ENCODE peak calls at places on chromosomes 11 and 22, in ten cellular contexts. One of them, this sample, is unnamed. For H3K4me1, the result is how much of the 10 kb centered on the place peaks cover.

GRCh38 chr11:297666-298405 is 1.5 kb downstream of the IFITM5 start:
- DNase-seq in colonic mucosa: no peak
- DNase-seq in IMR-90: no peak
- DNase-seq in kidney: peak
- DNase-seq in heart right ventricle: no peak
- DNase-seq in prostate gland: no peak
- DNase-seq in body of pancreas: peak
- DNase-seq in esophagus squamous epithelium: no peak
- DNase-seq in gastrocnemius medialis: no peak
- DNase-seq in ovary: peak
- DNase-seq in this sample: peak

GRCh38 chr11:96186806-96187205 is 156.2 kb downstream of the MAML2 start:
- DNase-seq in ovary: no peak
- DNase-seq in colonic mucosa: no peak
- DNase-seq in esophagus squamous epithelium: no peak
- DNase-seq in heart right ventricle: no peak
- DNase-seq in kidney: no peak
- DNase-seq in IMR-90: no peak
- DNase-seq in prostate gland: no peak
- DNase-seq in gastrocnemius medialis: no peak
- DNase-seq in body of pancreas: no peak
- DNase-seq in this sample: no peak

GRCh38 chr11:14105446-14105845 is 142.9 kb downstream of the SPON1 start:
- DNase-seq in prostate gland: no peak
- DNase-seq in esophagus squamous epithelium: no peak
- DNase-seq in IMR-90: no peak
- DNase-seq in heart right ventricle: no peak
- DNase-seq in gastrocnemius medialis: no peak
- DNase-seq in body of pancreas: no peak
- DNase-seq in ovary: no peak
- DNase-seq in colonic mucosa: no peak
- DNase-seq in kidney: no peak
- DNase-seq in this sample: no peak

GRCh38 chr11:73324665-73325035 is 16.6 kb downstream of the ARHGEF17 start:
- DNase-seq in IMR-90: no peak
- DNase-seq in gastrocnemius medialis: no peak
- DNase-seq in heart right ventricle: no peak
- DNase-seq in esophagus squamous epithelium: no peak
- DNase-seq in kidney: no peak
- DNase-seq in ovary: no peak
- DNase-seq in prostate gland: no peak
- DNase-seq in body of pancreas: no peak
- DNase-seq in colonic mucosa: no peak
- DNase-seq in this sample: no peak

GRCh38 chr22:40635008-40635939 is 1.2 kb downstream of the MRTFA start:
- DNase-seq in ovary: no peak
- DNase-seq in prostate gland: no peak
- DNase-seq in kidney: no peak
- DNase-seq in colonic mucosa: no peak
- DNase-seq in esophagus squamous epithelium: no peak
- DNase-seq in IMR-90: peak
- DNase-seq in body of pancreas: no peak
- DNase-seq in gastrocnemius medialis: no peak
- DNase-seq in heart right ventricle: peak
- DNase-seq in this sample: no peak

GRCh38 chr11:48020092-48020755 is 39.9 kb downstream of the PTPRJ start:
- DNase-seq in prostate gland: no peak
- DNase-seq in colonic mucosa: peak
- DNase-seq in body of pancreas: no peak
- DNase-seq in heart right ventricle: no peak
- DNase-seq in gastrocnemius medialis: no peak
- DNase-seq in ovary: no peak
- DNase-seq in esophagus squamous epithelium: no peak
- DNase-seq in kidney: no peak
- DNase-seq in IMR-90: no peak
- DNase-seq in this sample: no peak

GRCh38 chr22:38465673-38466490 is 2.0 kb upstream of the KDELR3 start:
- DNase-seq in IMR-90: no peak
- DNase-seq in prostate gland: no peak
- DNase-seq in heart right ventricle: no peak
- DNase-seq in ovary: no peak
- DNase-seq in gastrocnemius medialis: no peak
- DNase-seq in colonic mucosa: no peak
- DNase-seq in kidney: peak
- DNase-seq in body of pancreas: no peak
- DNase-seq in esophagus squamous epithelium: no peak
- DNase-seq in this sample: no peak

GRCh38 chr11:87290304-87290922 is 252.7 kb downstream of the TMEM135 start:
- DNase-seq in gastrocnemius medialis: no peak
- DNase-seq in IMR-90: peak
- DNase-seq in heart right ventricle: no peak
- DNase-seq in colonic mucosa: no peak
- DNase-seq in prostate gland: no peak
- DNase-seq in body of pancreas: no peak
- DNase-seq in ovary: no peak
- DNase-seq in esophagus squamous epithelium: no peak
- DNase-seq in kidney: no peak
- DNase-seq in this sample: no peak

GRCh38 chr22:44195189-44195871 is 14.6 kb downstream of the PARVG start:
- DNase-seq in esophagus squamous epithelium: no peak
- DNase-seq in body of pancreas: no peak
- DNase-seq in gastrocnemius medialis: no peak
- DNase-seq in ovary: no peak
- DNase-seq in IMR-90: no peak
- DNase-seq in colonic mucosa: no peak
- DNase-seq in kidney: no peak
- DNase-seq in heart right ventricle: no peak
- DNase-seq in prostate gland: no peak
- DNase-seq in this sample: no peak

GRCh38 chr11:61392991-61393595 is 706 bp downstream of the TMEM216 start:
- DNase-seq in heart right ventricle: no peak
- DNase-seq in prostate gland: no peak
- DNase-seq in colonic mucosa: peak
- DNase-seq in gastrocnemius medialis: no peak
- DNase-seq in body of pancreas: no peak
- DNase-seq in IMR-90: peak
- DNase-seq in ovary: no peak
- DNase-seq in kidney: no peak
- DNase-seq in esophagus squamous epithelium: no peak
- DNase-seq in this sample: no peak

GRCh38 chr11:47349521-47350095 is 2.9 kb downstream of the MYBPC3 start:
- DNase-seq in heart right ventricle: no peak
- DNase-seq in colonic mucosa: no peak
- DNase-seq in IMR-90: no peak
- DNase-seq in prostate gland: no peak
- DNase-seq in kidney: no peak
- DNase-seq in body of pancreas: no peak
- DNase-seq in esophagus squamous epithelium: no peak
- DNase-seq in gastrocnemius medialis: no peak
- DNase-seq in ovary: no peak
- DNase-seq in this sample: no peak

GRCh38 chr11:74971424-74971823 is 17.3 kb upstream of the NEU3 start:
- DNase-seq in ovary: no peak
- DNase-seq in gastrocnemius medialis: no peak
- DNase-seq in esophagus squamous epithelium: no peak
- DNase-seq in kidney: no peak
- DNase-seq in body of pancreas: no peak
- DNase-seq in colonic mucosa: no peak
- DNase-seq in prostate gland: no peak
- DNase-seq in IMR-90: no peak
- DNase-seq in heart right ventricle: no peak
- DNase-seq in this sample: no peak

GRCh38 chr11:20020198-20020597 is 140.1 kb downstream of the DBX1 start:
- DNase-seq in heart right ventricle: no peak
- DNase-seq in gastrocnemius medialis: no peak
- DNase-seq in IMR-90: no peak
- DNase-seq in kidney: no peak
- DNase-seq in prostate gland: no peak
- DNase-seq in esophagus squamous epithelium: no peak
- DNase-seq in ovary: no peak
- DNase-seq in body of pancreas: no peak
- DNase-seq in colonic mucosa: no peak
- DNase-seq in this sample: no peak

GRCh38 chr11:47891886-47892285 is 43.7 kb upstream of the NUP160 start:
- DNase-seq in prostate gland: no peak
- DNase-seq in ovary: no peak
- DNase-seq in kidney: no peak
- DNase-seq in heart right ventricle: no peak
- DNase-seq in esophagus squamous epithelium: no peak
- DNase-seq in IMR-90: no peak
- DNase-seq in gastrocnemius medialis: no peak
- DNase-seq in body of pancreas: no peak
- DNase-seq in colonic mucosa: no peak
- DNase-seq in this sample: no peak

GRCh38 chr22:39559456-39560105 is 11.0 kb upstream of the CACNA1I start:
- DNase-seq in gastrocnemius medialis: no peak
- DNase-seq in ovary: no peak
- DNase-seq in IMR-90: no peak
- DNase-seq in colonic mucosa: no peak
- DNase-seq in heart right ventricle: no peak
- DNase-seq in esophagus squamous epithelium: no peak
- DNase-seq in kidney: no peak
- DNase-seq in prostate gland: no peak
- DNase-seq in body of pancreas: no peak
- DNase-seq in this sample: no peak
- TF ChIP-seq CTCF in gastrocnemius medialis: no peak
- TF ChIP-seq CTCF in ovary: no peak
- TF ChIP-seq CTCF in IMR-90: peak
- TF ChIP-seq CTCF in colonic mucosa: peak
- TF ChIP-seq CTCF in heart right ventricle: peak
- TF ChIP-seq CTCF in esophagus squamous epithelium: peak
- TF ChIP-seq CTCF in kidney: no peak
- TF ChIP-seq CTCF in prostate gland: peak
- TF ChIP-seq CTCF in body of pancreas: no peak
- TF ChIP-seq CTCF in this sample: no peak

DNA sequence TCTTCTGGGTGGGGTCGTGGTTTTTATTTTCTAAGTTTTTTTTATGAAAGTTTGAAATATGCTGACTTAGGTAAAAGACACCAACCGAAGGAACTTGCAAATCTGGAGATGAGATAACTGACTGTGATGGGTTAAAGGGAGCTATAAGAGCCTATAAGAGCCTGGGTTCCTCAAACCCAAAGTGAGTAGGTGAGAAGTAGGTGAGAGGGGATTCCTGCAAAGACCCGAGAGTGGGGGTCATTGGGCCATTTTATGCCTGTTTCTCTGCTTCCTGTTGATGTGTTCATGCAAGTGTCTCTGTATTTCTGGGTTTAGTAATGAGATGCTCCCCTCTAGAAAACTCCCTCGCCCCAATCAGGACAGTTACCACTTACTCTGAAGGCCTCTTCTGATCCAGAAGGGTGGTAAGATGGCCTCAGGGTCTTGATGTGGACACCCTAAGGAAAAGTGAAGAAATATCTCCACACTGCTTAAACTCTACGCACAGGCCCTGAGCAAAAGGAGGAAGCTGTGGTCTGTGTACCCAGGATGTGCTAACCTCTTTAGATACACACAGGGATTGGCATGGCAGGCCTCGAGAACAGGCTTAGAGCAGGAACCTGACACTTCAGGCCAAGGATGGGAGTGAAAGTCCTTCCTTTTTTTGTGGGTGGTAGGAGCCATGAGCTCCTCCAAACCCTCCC is 1.8 kb downstream of the FLI1 start:
- DNase-seq in body of pancreas: no peak
- DNase-seq in gastrocnemius medialis: no peak
- DNase-seq in esophagus squamous epithelium: no peak
- DNase-seq in colonic mucosa: no peak
- DNase-seq in kidney: peak
- DNase-seq in heart right ventricle: no peak
- DNase-seq in ovary: no peak
- DNase-seq in prostate gland: no peak
- DNase-seq in IMR-90: no peak
- DNase-seq in this sample: no peak
- H3K4me3 ChIP-seq in body of pancreas: no peak
- H3K4me3 ChIP-seq in gastrocnemius medialis: peak
- H3K4me3 ChIP-seq in esophagus squamous epithelium: peak
- H3K4me3 ChIP-seq in colonic mucosa: peak
- H3K4me3 ChIP-seq in kidney: peak
- H3K4me3 ChIP-seq in heart right ventricle: peak
- H3K4me3 ChIP-seq in ovary: peak
- H3K4me3 ChIP-seq in prostate gland: peak
- H3K4me3 ChIP-seq in IMR-90: peak
- H3K4me3 ChIP-seq in this sample: peak

GRCh38 chr22:49918911-49919881 is 762 bp downstream of the CRELD2 start:
- DNase-seq in gastrocnemius medialis: no peak
- DNase-seq in heart right ventricle: no peak
- DNase-seq in esophagus squamous epithelium: no peak
- DNase-seq in kidney: peak
- DNase-seq in body of pancreas: no peak
- DNase-seq in ovary: peak
- DNase-seq in prostate gland: no peak
- DNase-seq in IMR-90: no peak
- DNase-seq in colonic mucosa: no peak
- DNase-seq in this sample: no peak
- H3K4me1 ChIP-seq in gastrocnemius medialis: under half
- H3K4me1 ChIP-seq in heart right ventricle: under half
- H3K4me1 ChIP-seq in esophagus squamous epithelium: under half
- H3K4me1 ChIP-seq in kidney: under half
- H3K4me1 ChIP-seq in body of pancreas: under half
- H3K4me1 ChIP-seq in ovary: under half
- H3K4me1 ChIP-seq in prostate gland: under half
- H3K4me1 ChIP-seq in IMR-90: under half
- H3K4me1 ChIP-seq in colonic mucosa: under half
- H3K4me1 ChIP-seq in this sample: under half

GRCh38 chr22:29886601-29887000 is 3.6 kb downstream of the MTMR3 start:
- DNase-seq in gastrocnemius medialis: no peak
- DNase-seq in colonic mucosa: no peak
- DNase-seq in esophagus squamous epithelium: no peak
- DNase-seq in prostate gland: no peak
- DNase-seq in heart right ventricle: no peak
- DNase-seq in body of pancreas: no peak
- DNase-seq in IMR-90: no peak
- DNase-seq in kidney: no peak
- DNase-seq in ovary: no peak
- DNase-seq in this sample: no peak

GRCh38 chr22:29882716-29883044 is 294 bp upstream of the MTMR3 start:
- DNase-seq in heart right ventricle: no peak
- DNase-seq in colonic mucosa: no peak
- DNase-seq in IMR-90: no peak
- DNase-seq in kidney: no peak
- DNase-seq in gastrocnemius medialis: no peak
- DNase-seq in esophagus squamous epithelium: no peak
- DNase-seq in body of pancreas: no peak
- DNase-seq in ovary: no peak
- DNase-seq in prostate gland: no peak
- DNase-seq in this sample: no peak

GRCh38 chr22:29885610-29886009 is 2.6 kb downstream of the MTMR3 start:
- DNase-seq in prostate gland: no peak
- DNase-seq in kidney: no peak
- DNase-seq in IMR-90: no peak
- DNase-seq in ovary: no peak
- DNase-seq in colonic mucosa: no peak
- DNase-seq in body of pancreas: no peak
- DNase-seq in esophagus squamous epithelium: no peak
- DNase-seq in heart right ventricle: no peak
- DNase-seq in gastrocnemius medialis: no peak
- DNase-seq in this sample: no peak

GRCh38 chr22:29883831-29884139 is 811 bp downstream of the MTMR3 start:
- DNase-seq in ovary: no peak
- DNase-seq in esophagus squamous epithelium: no peak
- DNase-seq in kidney: no peak
- DNase-seq in colonic mucosa: no peak
- DNase-seq in prostate gland: no peak
- DNase-seq in body of pancreas: no peak
- DNase-seq in IMR-90: peak
- DNase-seq in gastrocnemius medialis: no peak
- DNase-seq in heart right ventricle: no peak
- DNase-seq in this sample: no peak

GRCh38 chr22:29883045-29883830 is at the start of gene MTMR3:
- DNase-seq in gastrocnemius medialis: peak
- DNase-seq in heart right ventricle: peak
- DNase-seq in IMR-90: peak
- DNase-seq in prostate gland: peak
- DNase-seq in colonic mucosa: peak
- DNase-seq in body of pancreas: peak
- DNase-seq in ovary: peak
- DNase-seq in esophagus squamous epithelium: peak
- DNase-seq in kidney: peak
- DNase-seq in this sample: peak
- TF ChIP-seq CTCF in gastrocnemius medialis: peak
- TF ChIP-seq CTCF in heart right ventricle: peak
- TF ChIP-seq CTCF in IMR-90: peak
- TF ChIP-seq CTCF in prostate gland: peak
- TF ChIP-seq CTCF in colonic mucosa: peak
- TF ChIP-seq CTCF in body of pancreas: peak
- TF ChIP-seq CTCF in ovary: peak
- TF ChIP-seq CTCF in esophagus squamous epithelium: peak
- TF ChIP-seq CTCF in kidney: peak
- TF ChIP-seq CTCF in this sample: peak

This sample was measured in left lung.